ENCODE peak calls at places on chromosomes 5 and 9, in seven cellular contexts. T, M, D, U, J, P and R are unnamed samples. For H3K9me3, the result is how much of the 10 kb centered on the place peaks cover.

GRCh38 chr5:28310696-28311095 is 1272.3 kb upstream of the CDH9 start:
- DNase-seq in T (no peak), M (no peak), D (no peak), U (peak), J (no peak), P (no peak), R (no peak)

GRCh38 chr5:1952456-1953099 is 69.9 kb upstream of the IRX4 start:
- DNase-seq in T (no peak), M (no peak), D (no peak), U (no peak), J (no peak), P (no peak), R (no peak)

GRCh38 chr5:108380531-108381021 is 1.3 kb downstream of the FBXL17 start:
- DNase-seq in T (no peak), M (peak), D (peak), U (peak), J (peak), P (peak), R (peak)

GRCh38 chr9:89122944-89123343 is 55.7 kb downstream of the SHC3 start:
- DNase-seq in T (no peak), M (no peak), D (no peak), U (no peak), J (no peak), P (peak), R (no peak)

GRCh38 chr5:169650701-169651331 is 13.7 kb downstream of the DOCK2 start:
- DNase-seq in T (no peak), M (no peak), D (no peak), U (no peak), J (no peak), P (peak), R (no peak)

GRCh38 chr9:123354806-123355508 is 1.0 kb upstream of the CRB2 start:
- DNase-seq in T (no peak), M (no peak), D (no peak), U (no peak), J (no peak), P (peak), R (no peak)

GRCh38 chr5:117103703-117104102 is 529.1 kb upstream of the SEMA6A start:
- DNase-seq in T (no peak), M (no peak), D (no peak), U (no peak), J (no peak), P (no peak), R (no peak)

GRCh38 chr5:89297111-89297510 is 414.1 kb upstream of the MEF2C start:
- DNase-seq in T (no peak), M (no peak), D (no peak), U (no peak), J (no peak), P (no peak), R (no peak)

GRCh38 chr5:65646938-65647337 is 22.1 kb downstream of the SHLD3 start:
- DNase-seq in T (no peak), M (no peak), D (no peak), U (no peak), J (no peak), P (no peak), R (no peak)

GRCh38 chr5:157998021-157998504 is 139.1 kb upstream of the CLINT1 start:
- DNase-seq in T (peak), M (no peak), D (no peak), U (no peak), J (no peak), P (peak), R (no peak)

GRCh38 chr9:79976501-79977444 is 405.0 kb downstream of the TLE4 start:
- DNase-seq in T (no peak), M (no peak), D (no peak), U (no peak), J (no peak), P (no peak), R (peak)

GRCh38 chr5:65880673-65881072 is 45.7 kb upstream of the ERBIN start:
- DNase-seq in T (no peak), M (no peak), D (no peak), U (no peak), J (no peak), P (no peak), R (no peak)

GRCh38 chr9:137948642-137949041 is 71.1 kb downstream of the CACNA1B start:
- DNase-seq in T (no peak), M (no peak), D (no peak), U (no peak), J (no peak), P (no peak), R (no peak)
- H3K4me3 ChIP-seq in T (no peak), M (no peak), D (no peak), U (no peak), J (no peak), P (no peak), R (no peak)

GRCh38 chr9:87834357-87834756 is 48.3 kb upstream of the SPATA31E1 start:
- DNase-seq in T (no peak), M (no peak), D (no peak), U (no peak), J (peak), P (no peak), R (peak)
- H3K9me3 ChIP-seq in T (under half), M (under half), D (under half), U (under half), J (under half), P (under half), R (under half)

GRCh38 chr5:4042311-4042710 is 446.7 kb downstream of the IRX1 start:
- DNase-seq in T (no peak), M (no peak), D (no peak), U (no peak), J (no peak), P (no peak), R (no peak)

GRCh38 chr5:4043135-4043534 is 447.5 kb downstream of the IRX1 start:
- DNase-seq in T (no peak), M (no peak), D (no peak), U (no peak), J (no peak), P (no peak), R (no peak)

GRCh38 chr5:4036861-4037260 is 441.2 kb downstream of the IRX1 start:
- DNase-seq in T (no peak), M (no peak), D (no peak), U (no peak), J (no peak), P (no peak), R (no peak)

GRCh38 chr5:4044881-4045280 is 449.2 kb downstream of the IRX1 start:
- DNase-seq in T (no peak), M (no peak), D (no peak), U (no peak), J (no peak), P (no peak), R (no peak)

GRCh38 chr5:4038994-4039393 is 443.4 kb downstream of the IRX1 start:
- DNase-seq in T (no peak), M (no peak), D (no peak), U (no peak), J (no peak), P (no peak), R (no peak)
- H3K4me3 ChIP-seq in T (no peak), M (no peak), D (no peak), U (no peak), J (no peak), P (no peak), R (no peak)

GRCh38 chr5:162485666-162486292 is 418.2 kb downstream of the GABRG2 start:
- DNase-seq in T (no peak), M (no peak), D (no peak), U (no peak), J (no peak), P (no peak), R (no peak)

GRCh38 chr5:162488077-162488476 is 420.5 kb downstream of the GABRG2 start:
- DNase-seq in T (no peak), M (no peak), D (no peak), U (no peak), J (no peak), P (no peak), R (no peak)

DNA sequence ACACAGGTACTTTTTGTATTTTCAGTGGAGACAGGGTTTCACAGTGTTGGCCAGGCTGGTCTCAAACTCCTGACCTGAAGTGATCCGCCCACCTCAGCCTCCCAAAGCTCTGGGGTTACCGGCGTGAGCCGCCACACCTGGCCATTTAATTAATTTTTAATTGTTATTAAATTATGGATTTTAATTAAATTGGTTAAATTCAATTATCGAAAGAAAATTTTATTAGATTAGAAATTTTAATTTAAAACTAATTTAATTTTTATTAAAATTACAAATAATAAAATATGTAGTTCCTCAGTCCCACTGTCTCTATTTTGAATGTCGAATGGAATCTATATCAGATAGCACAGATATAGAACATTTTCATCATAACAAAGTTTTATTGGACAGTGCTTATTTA is 416.5 kb downstream of the GABRG2 start:
- DNase-seq in T (no peak), M (no peak), D (no peak), U (no peak), J (no peak), P (no peak), R (no peak)
- H3K9me3 ChIP-seq in T (under half), M (under half), D (under half), U (under half), J (under half), P (under half), R (under half)